ENCODE peak calls at places on chromosomes 11 and 22, in eight cellular contexts. K is adrenal gland, J is thyroid gland, X is stomach, O is ovary, M is uterus, Y is heart left ventricle, Z is Peyer's patch. P is an unnamed sample.

GRCh38 chr11:72079776-72080325 is 491 bp downstream of the NUMA1 start:
- DNase-seq in M (no peak), X (peak; percentile 29), J (peak; percentile 11), Y (no peak), O (no peak), K (no peak), Z (peak; percentile 51), P (no peak)

GRCh38 chr22:35516723-35517122 is 23.9 kb upstream of the RASD2 start:
- DNase-seq in Y (no peak), X (no peak), K (no peak), O (no peak), M (no peak), Z (no peak), J (no peak), P (no peak)

GRCh38 chr22:46351131-46351735 is 15.7 kb downstream of the TRMU start:
- DNase-seq in Y (peak; percentile 16), Z (no peak), O (no peak), M (no peak), K (no peak), X (no peak), J (no peak), P (no peak)

GRCh38 chr11:32583451-32584271 is at the start of gene EIF3M:
- DNase-seq in K (peak; percentile 98), X (peak; percentile 97), M (peak; percentile 95), O (peak; percentile 96), J (peak; percentile 94), Y (peak; percentile 97), Z (peak; percentile 98), P (peak; percentile 98)

GRCh38 chr11:74444173-74444832 is 23.0 kb downstream of the KCNE3 start:
- DNase-seq in J (no peak), Z (no peak), Y (no peak), K (no peak), M (no peak), O (no peak), X (peak; percentile 28), P (peak; percentile 34)

GRCh38 chr11:68525930-68526329 is 65.4 kb downstream of the PPP6R3 start:
- DNase-seq in K (no peak), X (no peak), J (no peak), M (no peak), Y (no peak), O (no peak), Z (no peak), P (no peak)

GRCh38 chr11:2213384-2213842 is 41.8 kb upstream of the TH start:
- DNase-seq in M (no peak), J (no peak), Y (peak; percentile 22), X (no peak), K (peak; percentile 25), Z (peak; percentile 62), O (no peak), P (peak; percentile 21)

GRCh38 chr22:46846154-46846831 is 83.8 kb downstream of the TBC1D22A start:
- DNase-seq in Y (no peak), K (no peak), Z (peak; percentile 52), O (no peak), J (no peak), M (no peak), X (no peak), P (no peak)

GRCh38 chr11:29328961-29329441 is 687.8 kb downstream of the KCNA4 start:
- DNase-seq in Z (no peak), M (no peak), Y (no peak), O (no peak), K (no peak), X (no peak), J (no peak), P (no peak)

GRCh38 chr11:7115775-7116174 is 27.0 kb downstream of the RBMXL2 start:
- DNase-seq in Z (no peak), J (no peak), K (no peak), M (no peak), X (no peak), O (no peak), Y (no peak), P (no peak)

GRCh38 chr22:39877079-39877682 is 16.4 kb downstream of the ENTHD1 start:
- DNase-seq in M (no peak), K (no peak), J (no peak), Y (no peak), O (no peak), Z (no peak), X (no peak), P (no peak)

GRCh38 chr22:39880722-39881121 is 12.8 kb downstream of the ENTHD1 start:
- DNase-seq in K (no peak), O (no peak), X (no peak), Z (no peak), J (no peak), M (no peak), Y (no peak), P (no peak)

DNA sequence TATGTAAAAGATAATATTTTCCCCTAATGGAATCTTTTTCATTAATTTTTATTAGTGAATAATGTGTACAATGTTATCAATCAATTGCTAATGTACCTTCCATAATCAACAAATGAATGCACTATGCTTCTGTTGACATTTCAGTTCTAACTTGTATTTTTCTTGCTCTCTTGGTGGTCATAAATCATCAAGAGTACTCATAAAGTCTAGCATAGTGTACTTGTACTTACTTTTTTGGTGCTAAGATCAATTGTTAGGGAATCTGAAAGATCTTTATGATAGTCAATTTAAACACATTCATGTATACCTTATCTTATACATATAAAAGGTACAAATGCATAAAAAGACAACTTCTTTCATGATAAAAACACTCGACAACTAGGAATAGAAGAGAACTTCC is 10.5 kb downstream of the ENTHD1 start:
- DNase-seq in J (no peak), M (no peak), X (no peak), Y (no peak), O (no peak), K (no peak), Z (no peak), P (no peak)
- H3K27me3 ChIP-seq in J (no peaks in the 10 kb centered on the region), M (peaks cover 6% of the 10 kb centered on the region), X (no peaks in the 10 kb centered on the region), Y (no peaks in the 10 kb centered on the region), O (no peaks in the 10 kb centered on the region), K (no peaks in the 10 kb centered on the region), Z (no peaks in the 10 kb centered on the region), P (no peaks in the 10 kb centered on the region)

GRCh38 chr11:31366795-31367194 is 2.7 kb downstream of the DCDC1 start:
- DNase-seq in Y (no peak), Z (no peak), K (no peak), X (no peak), J (no peak), O (no peak), M (no peak), P (no peak)

DNA sequence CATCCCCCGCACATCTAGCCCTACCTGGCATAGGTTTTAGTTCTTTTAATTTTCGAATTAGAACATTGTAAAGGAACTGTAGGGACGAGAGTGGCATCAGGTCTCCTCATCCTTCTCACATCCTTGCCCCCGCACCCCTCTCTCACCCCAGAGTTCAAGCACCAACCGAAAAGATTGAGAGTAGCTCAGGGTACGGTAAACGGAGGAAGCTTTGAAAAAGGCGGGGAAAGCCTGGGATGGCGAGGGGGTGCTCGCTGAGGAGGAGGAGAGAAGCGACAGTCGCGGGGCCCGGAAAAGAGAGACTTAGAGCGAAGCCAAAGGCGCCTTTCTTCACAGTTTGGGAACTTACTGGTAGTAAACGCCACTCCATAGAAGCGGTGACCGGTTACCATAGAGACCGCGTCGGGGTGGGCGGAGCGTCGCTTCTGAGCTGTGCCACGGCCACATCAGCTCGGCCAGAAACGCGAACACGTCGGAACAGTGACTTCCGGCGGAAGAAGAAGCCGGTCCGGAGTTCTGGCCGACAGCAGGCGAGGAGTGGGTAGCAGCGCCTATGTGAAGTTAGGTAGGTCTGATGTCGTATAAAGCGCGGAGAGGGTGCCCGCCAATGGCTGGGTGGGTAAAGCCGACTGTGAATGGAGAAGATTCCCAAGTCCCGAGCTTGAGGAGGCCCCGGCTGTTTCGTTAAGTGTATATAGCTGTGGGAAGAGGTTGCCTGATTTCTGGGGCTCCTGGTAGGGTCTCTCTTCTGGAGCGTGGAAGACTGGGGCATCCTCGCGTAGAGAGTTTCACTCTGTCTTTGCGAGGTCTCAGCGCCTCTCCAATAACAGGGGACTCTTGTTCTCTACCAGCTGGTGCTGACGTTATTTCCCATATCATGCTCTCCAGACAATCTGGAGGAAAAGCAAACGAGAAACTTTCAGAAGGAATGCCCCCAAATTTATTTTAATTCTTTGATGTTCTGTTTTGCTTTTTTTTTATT is at the start of the genes DCDC1 and DNAJC24:
- DNase-seq in K (peak; percentile 96), X (peak; percentile 93), J (peak; percentile 92), M (peak; percentile 86), Y (peak; percentile 92), O (peak; percentile 86), Z (peak; percentile 96), P (peak; percentile 96)
- TF ChIP-seq POLR2A in K (no peak), X (no peak), J (peak; percentile 41), M (no peak), Y (peak; percentile 63), O (no peak), Z (peak; percentile 20), P (peak; percentile 61)

DNA sequence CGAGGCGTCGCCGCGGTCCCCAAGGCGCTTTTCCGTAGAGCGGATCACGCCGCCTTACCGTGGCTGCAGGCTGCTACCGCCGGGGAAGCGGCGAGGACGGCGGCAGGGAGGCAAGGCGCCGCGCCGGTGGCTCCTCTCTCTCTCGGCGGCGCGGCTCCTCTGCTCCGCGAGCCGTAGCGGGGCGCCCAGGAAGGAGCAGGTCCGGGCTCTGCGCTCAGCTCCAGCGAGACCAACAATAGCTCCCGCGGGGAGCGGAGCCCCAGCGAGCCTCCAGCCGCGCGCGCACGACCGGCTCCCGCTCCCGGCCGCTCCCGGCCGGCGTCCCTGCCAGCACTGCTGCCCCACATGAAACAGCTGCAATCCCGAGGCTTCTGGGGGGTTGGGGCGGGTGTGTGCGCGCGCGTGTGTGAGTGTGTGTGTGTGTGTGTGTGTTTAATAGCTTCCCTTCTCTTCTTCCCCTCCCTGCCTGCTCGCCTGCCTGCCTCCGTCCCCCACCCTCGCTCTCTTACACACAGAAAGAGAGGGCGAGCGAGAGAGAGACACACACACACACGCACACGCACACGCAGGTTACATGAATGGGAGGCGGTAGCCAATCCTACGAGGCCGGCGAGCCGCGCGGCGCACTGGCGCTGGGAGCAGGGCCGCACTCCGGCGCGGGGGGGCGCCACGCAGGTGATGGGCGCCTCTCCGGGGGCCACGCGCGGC is at the start of gene TENM4:
- DNase-seq in Z (peak; percentile 83), K (peak; percentile 88), O (peak; percentile 94), M (peak; percentile 72), Y (peak; percentile 65), J (peak; percentile 89), X (peak; percentile 56), P (peak; percentile 92)
- H3K27me3 ChIP-seq in Z (no peaks in the 10 kb centered on the region), K (peaks cover 16% of the 10 kb centered on the region), O (no peaks in the 10 kb centered on the region), M (peaks cover 10% of the 10 kb centered on the region), Y (peaks cover 12% of the 10 kb centered on the region), J (no peaks in the 10 kb centered on the region), X (peaks cover 58% of the 10 kb centered on the region), P (peaks cover 35% of the 10 kb centered on the region)

GRCh38 chr11:76148941-76149613 is 57.2 kb downstream of the WNT11 start:
- DNase-seq in Y (no peak), X (no peak), O (no peak), J (no peak), M (no peak), Z (peak; percentile 84), K (no peak), P (no peak)
- TF ChIP-seq POLR2A in Y (no peak), X (no peak), O (no peak), J (no peak), M (no peak), Z (peak; percentile 32), K (no peak), P (no peak)

DNA sequence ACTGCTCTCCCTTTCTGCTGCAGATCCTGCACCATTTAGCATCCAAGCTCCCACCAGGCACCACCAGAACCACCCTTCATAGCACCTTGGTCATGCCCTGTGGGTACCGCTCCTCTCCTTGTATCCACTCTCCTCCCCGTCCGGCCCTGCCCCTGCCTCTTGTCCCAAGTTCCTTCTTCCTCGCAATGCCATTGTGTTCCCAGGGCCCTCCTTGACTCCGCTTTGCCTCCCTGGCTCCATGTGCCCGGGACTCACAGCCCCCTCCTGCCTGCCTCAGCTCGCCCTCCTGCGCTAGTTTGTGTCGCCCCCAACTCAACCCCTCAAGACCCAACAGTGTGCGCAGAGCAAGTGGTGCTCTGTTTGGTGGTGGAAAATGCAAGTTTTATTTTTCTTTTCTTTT is 10.8 kb downstream of the FADS2 start:
- DNase-seq in Z (no peak), Y (peak; percentile 23), J (no peak), X (no peak), K (no peak), O (no peak), M (no peak), P (no peak)
- H3K27me3 ChIP-seq in Z (no peaks in the 10 kb centered on the region), Y (no peaks in the 10 kb centered on the region), J (no peaks in the 10 kb centered on the region), X (no peaks in the 10 kb centered on the region), K (no peaks in the 10 kb centered on the region), O (no peaks in the 10 kb centered on the region), M (no peaks in the 10 kb centered on the region), P (no peaks in the 10 kb centered on the region)

P was measured in upper lobe of left lung.